ENCODE peak calls at places on chromosomes 3 and 15, in five cellular contexts. One of them, this sample, is unnamed.

GRCh38 chr3:18440053-18440768 is 15.1 kb upstream of the SATB1 start:
- DNase-seq in NB4: no peak
- DNase-seq in sigmoid colon: no peak
- DNase-seq in kidney epithelial cell: no peak
- DNase-seq in spleen: no peak
- DNase-seq in this sample: no peak

GRCh38 chr3:104553121-104553520 is 813.6 kb upstream of the ALCAM start:
- DNase-seq in NB4: no peak
- DNase-seq in sigmoid colon: no peak
- DNase-seq in kidney epithelial cell: no peak
- DNase-seq in spleen: no peak
- DNase-seq in this sample: no peak

GRCh38 chr3:84960581-84960980 is 1.8 kb downstream of the CADM2 start:
- DNase-seq in NB4: no peak
- DNase-seq in sigmoid colon: no peak
- DNase-seq in kidney epithelial cell: no peak
- DNase-seq in spleen: no peak
- DNase-seq in this sample: no peak

GRCh38 chr15:69400850-69401249 is 13.3 kb upstream of the KIF23 start:
- DNase-seq in NB4: no peak
- DNase-seq in sigmoid colon: no peak
- DNase-seq in kidney epithelial cell: no peak
- DNase-seq in spleen: no peak
- DNase-seq in this sample: no peak

GRCh38 chr3:25907081-25907480 is 117.2 kb downstream of the OXSM start:
- DNase-seq in NB4: no peak
- DNase-seq in sigmoid colon: no peak
- DNase-seq in kidney epithelial cell: no peak
- DNase-seq in spleen: no peak
- DNase-seq in this sample: no peak

GRCh38 chr3:112104774-112105173 is 18.6 kb downstream of the C3orf52 start:
- DNase-seq in NB4: no peak
- DNase-seq in sigmoid colon: no peak
- DNase-seq in kidney epithelial cell: no peak
- DNase-seq in spleen: no peak
- DNase-seq in this sample: no peak

GRCh38 chr15:80803580-80804525 is 24.7 kb downstream of the CEMIP start:
- DNase-seq in NB4: no peak
- DNase-seq in sigmoid colon: no peak
- DNase-seq in kidney epithelial cell: no peak
- DNase-seq in spleen: no peak
- DNase-seq in this sample: no peak

GRCh38 chr3:106183762-106184391 is 315.1 kb upstream of the CBLB start:
- DNase-seq in NB4: no peak
- DNase-seq in sigmoid colon: no peak
- DNase-seq in kidney epithelial cell: peak
- DNase-seq in spleen: no peak
- DNase-seq in this sample: peak

GRCh38 chr3:189710620-189711388 is 79.6 kb downstream of the TP63 start:
- DNase-seq in NB4: no peak
- DNase-seq in sigmoid colon: peak
- DNase-seq in kidney epithelial cell: peak
- DNase-seq in spleen: no peak
- DNase-seq in this sample: peak

GRCh38 chr3:48548731-48549705 is 7.6 kb downstream of the PFKFB4 start:
- DNase-seq in NB4: peak
- DNase-seq in sigmoid colon: peak
- DNase-seq in kidney epithelial cell: no peak
- DNase-seq in spleen: peak
- DNase-seq in this sample: no peak

GRCh38 chr3:151113342-151113741 is 27.9 kb downstream of the MED12L start:
- DNase-seq in NB4: peak
- DNase-seq in sigmoid colon: no peak
- DNase-seq in kidney epithelial cell: no peak
- DNase-seq in spleen: no peak
- DNase-seq in this sample: no peak

GRCh38 chr15:22258402-22259150 is 178.2 kb downstream of the OR4M2 start:
- DNase-seq in NB4: no peak
- DNase-seq in sigmoid colon: no peak
- DNase-seq in kidney epithelial cell: no peak
- DNase-seq in spleen: peak
- DNase-seq in this sample: no peak

GRCh38 chr15:82132742-82133141 is 86.9 kb upstream of the MEX3B start:
- DNase-seq in NB4: no peak
- DNase-seq in sigmoid colon: no peak
- DNase-seq in kidney epithelial cell: peak
- DNase-seq in spleen: no peak
- DNase-seq in this sample: peak

GRCh38 chr3:124401841-124402240 is 328.4 kb upstream of the UMPS start:
- DNase-seq in NB4: no peak
- DNase-seq in sigmoid colon: no peak
- DNase-seq in kidney epithelial cell: peak
- DNase-seq in spleen: no peak
- DNase-seq in this sample: peak

GRCh38 chr3:13884851-13885703 is 5.2 kb upstream of the WNT7A start:
- DNase-seq in NB4: peak
- DNase-seq in sigmoid colon: peak
- DNase-seq in kidney epithelial cell: no peak
- DNase-seq in spleen: no peak
- DNase-seq in this sample: no peak

GRCh38 chr15:39669671-39670070 is 88.8 kb downstream of the THBS1 start:
- DNase-seq in NB4: no peak
- DNase-seq in sigmoid colon: no peak
- DNase-seq in kidney epithelial cell: no peak
- DNase-seq in spleen: no peak
- DNase-seq in this sample: no peak
- TF ChIP-seq CTCF in NB4: no peak
- TF ChIP-seq CTCF in sigmoid colon: no peak
- TF ChIP-seq CTCF in kidney epithelial cell: no peak
- TF ChIP-seq CTCF in spleen: no peak
- TF ChIP-seq CTCF in this sample: no peak

GRCh38 chr15:44726568-44727461 is 9.5 kb upstream of the TRIM69 start:
- DNase-seq in NB4: peak
- DNase-seq in sigmoid colon: peak
- DNase-seq in kidney epithelial cell: peak
- DNase-seq in spleen: no peak
- DNase-seq in this sample: peak
- TF ChIP-seq CTCF in NB4: peak
- TF ChIP-seq CTCF in sigmoid colon: no peak
- TF ChIP-seq CTCF in kidney epithelial cell: no peak
- TF ChIP-seq CTCF in spleen: no peak
- TF ChIP-seq CTCF in this sample: no peak

DNA sequence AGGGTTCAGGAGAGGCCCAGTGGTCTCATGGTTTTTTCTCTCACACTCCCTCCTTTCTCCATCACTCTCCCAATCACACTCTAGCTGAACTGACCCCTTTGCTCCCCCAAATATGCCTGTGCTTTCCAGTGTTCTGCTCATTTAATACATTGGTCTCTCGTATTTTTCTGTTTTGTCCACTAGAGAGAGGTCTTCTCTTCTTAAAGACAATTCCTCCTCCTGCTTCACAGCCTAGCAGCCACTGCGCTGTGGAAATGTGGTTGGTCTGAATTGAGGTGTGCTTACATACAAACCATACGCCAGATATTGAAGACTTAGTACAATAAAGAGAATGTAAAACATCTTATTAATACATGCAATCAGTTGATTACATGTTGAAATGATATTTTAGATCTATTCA is 60.6 kb upstream of the XCR1 start:
- DNase-seq in NB4: peak
- DNase-seq in sigmoid colon: no peak
- DNase-seq in kidney epithelial cell: no peak
- DNase-seq in spleen: no peak
- DNase-seq in this sample: no peak
- TF ChIP-seq CTCF in NB4: peak
- TF ChIP-seq CTCF in sigmoid colon: peak
- TF ChIP-seq CTCF in kidney epithelial cell: peak
- TF ChIP-seq CTCF in spleen: no peak
- TF ChIP-seq CTCF in this sample: no peak

GRCh38 chr3:157755254-157755653 is 252.0 kb upstream of the VEPH1 start:
- DNase-seq in NB4: no peak
- DNase-seq in sigmoid colon: no peak
- DNase-seq in kidney epithelial cell: no peak
- DNase-seq in spleen: no peak
- DNase-seq in this sample: no peak
- TF ChIP-seq CTCF in NB4: no peak
- TF ChIP-seq CTCF in sigmoid colon: no peak
- TF ChIP-seq CTCF in kidney epithelial cell: peak
- TF ChIP-seq CTCF in spleen: no peak
- TF ChIP-seq CTCF in this sample: peak